ENCODE peak calls at places on chromosomes 7 and 10, in eight cellular contexts. One of them, this sample, is unnamed.

GRCh38 chr10:100858258-100858657 is 54.5 kb upstream of the SLF2 start:
- DNase-seq in mucosa of descending colon: no peak
- DNase-seq in colonic mucosa: no peak
- DNase-seq in mesendoderm: no peak
- DNase-seq in A549: no peak
- DNase-seq in GM23248: no peak
- DNase-seq in CD8-positive, alpha-beta T cell: no peak
- DNase-seq in IMR-90: no peak
- DNase-seq in this sample: no peak

GRCh38 chr7:157576415-157576814 is 239.6 kb downstream of the DNAJB6 start:
- DNase-seq in A549: no peak
- DNase-seq in colonic mucosa: peak; percentile 57
- DNase-seq in GM23248: no peak
- DNase-seq in IMR-90: no peak
- DNase-seq in mucosa of descending colon: peak; percentile 77
- DNase-seq in mesendoderm: no peak
- DNase-seq in CD8-positive, alpha-beta T cell: peak; percentile 45
- DNase-seq in this sample: no peak

GRCh38 chr7:2623698-2624014 is 8.1 kb upstream of the TTYH3 start:
- DNase-seq in colonic mucosa: no peak
- DNase-seq in mesendoderm: no peak
- DNase-seq in GM23248: no peak
- DNase-seq in A549: no peak
- DNase-seq in mucosa of descending colon: peak; percentile 39
- DNase-seq in CD8-positive, alpha-beta T cell: no peak
- DNase-seq in IMR-90: no peak
- DNase-seq in this sample: no peak

GRCh38 chr10:569961-570630 is 119.4 kb downstream of the DIP2C start:
- DNase-seq in GM23248: no peak
- DNase-seq in IMR-90: no peak
- DNase-seq in CD8-positive, alpha-beta T cell: no peak
- DNase-seq in colonic mucosa: no peak
- DNase-seq in mucosa of descending colon: no peak
- DNase-seq in mesendoderm: no peak
- DNase-seq in A549: no peak
- DNase-seq in this sample: no peak

GRCh38 chr10:52066383-52066782 is 247.7 kb upstream of the DKK1 start:
- DNase-seq in mucosa of descending colon: no peak
- DNase-seq in colonic mucosa: no peak
- DNase-seq in GM23248: no peak
- DNase-seq in mesendoderm: peak; percentile 44
- DNase-seq in CD8-positive, alpha-beta T cell: no peak
- DNase-seq in A549: peak; percentile 11
- DNase-seq in IMR-90: no peak
- DNase-seq in this sample: no peak

GRCh38 chr7:81140206-81140605 is 221.4 kb upstream of the SEMA3C start:
- DNase-seq in GM23248: no peak
- DNase-seq in mesendoderm: no peak
- DNase-seq in mucosa of descending colon: no peak
- DNase-seq in colonic mucosa: no peak
- DNase-seq in CD8-positive, alpha-beta T cell: no peak
- DNase-seq in A549: no peak
- DNase-seq in IMR-90: no peak
- DNase-seq in this sample: no peak

GRCh38 chr7:101870361-101871062 is 53.1 kb downstream of the CUX1 start:
- DNase-seq in GM23248: no peak
- DNase-seq in IMR-90: peak; percentile 59
- DNase-seq in A549: peak; percentile 78
- DNase-seq in mesendoderm: peak; percentile 86
- DNase-seq in mucosa of descending colon: peak; percentile 56
- DNase-seq in CD8-positive, alpha-beta T cell: no peak
- DNase-seq in colonic mucosa: peak; percentile 62
- DNase-seq in this sample: no peak

GRCh38 chr7:2107386-2108085 is 125.2 kb downstream of the MAD1L1 start:
- DNase-seq in A549: no peak
- DNase-seq in mucosa of descending colon: no peak
- DNase-seq in IMR-90: no peak
- DNase-seq in colonic mucosa: no peak
- DNase-seq in GM23248: no peak
- DNase-seq in CD8-positive, alpha-beta T cell: no peak
- DNase-seq in mesendoderm: no peak
- DNase-seq in this sample: no peak

GRCh38 chr7:51182767-51183166 is 133.8 kb downstream of the COBL start:
- DNase-seq in A549: no peak
- DNase-seq in mucosa of descending colon: no peak
- DNase-seq in CD8-positive, alpha-beta T cell: no peak
- DNase-seq in colonic mucosa: no peak
- DNase-seq in IMR-90: no peak
- DNase-seq in mesendoderm: no peak
- DNase-seq in GM23248: no peak
- DNase-seq in this sample: no peak

GRCh38 chr7:128672927-128673517 is 930 bp downstream of the GARIN1A start:
- DNase-seq in IMR-90: peak; percentile 24
- DNase-seq in mesendoderm: peak; percentile 67
- DNase-seq in mucosa of descending colon: no peak
- DNase-seq in CD8-positive, alpha-beta T cell: no peak
- DNase-seq in colonic mucosa: no peak
- DNase-seq in A549: peak; percentile 43
- DNase-seq in GM23248: peak; percentile 39
- DNase-seq in this sample: no peak

GRCh38 chr10:78684954-78685353 is 383.8 kb upstream of the ZMIZ1 start:
- DNase-seq in mesendoderm: no peak
- DNase-seq in CD8-positive, alpha-beta T cell: no peak
- DNase-seq in IMR-90: no peak
- DNase-seq in colonic mucosa: no peak
- DNase-seq in GM23248: no peak
- DNase-seq in mucosa of descending colon: no peak
- DNase-seq in A549: no peak
- DNase-seq in this sample: no peak

GRCh38 chr10:29838529-29838928 is 203.8 kb upstream of the SVIL start:
- DNase-seq in colonic mucosa: no peak
- DNase-seq in CD8-positive, alpha-beta T cell: no peak
- DNase-seq in GM23248: no peak
- DNase-seq in IMR-90: no peak
- DNase-seq in mesendoderm: no peak
- DNase-seq in A549: no peak
- DNase-seq in mucosa of descending colon: no peak
- DNase-seq in this sample: no peak

GRCh38 chr10:79444243-79445119 is 943 bp downstream of the ZCCHC24 start:
- DNase-seq in GM23248: peak; percentile 89
- DNase-seq in colonic mucosa: peak; percentile 55
- DNase-seq in mesendoderm: peak; percentile 68
- DNase-seq in mucosa of descending colon: peak; percentile 74
- DNase-seq in IMR-90: peak; percentile 68
- DNase-seq in CD8-positive, alpha-beta T cell: peak; percentile 25
- DNase-seq in A549: peak; percentile 21
- DNase-seq in this sample: no peak

GRCh38 chr10:68231106-68231901 is 609 bp downstream of the ATOH7 start:
- DNase-seq in A549: peak; percentile 84
- DNase-seq in IMR-90: peak; percentile 76
- DNase-seq in GM23248: peak; percentile 87
- DNase-seq in CD8-positive, alpha-beta T cell: peak; percentile 1
- DNase-seq in mesendoderm: peak; percentile 85
- DNase-seq in colonic mucosa: peak; percentile 58
- DNase-seq in mucosa of descending colon: peak; percentile 80
- DNase-seq in this sample: peak; percentile 92

GRCh38 chr7:99331002-99331401 is 5.3 kb downstream of the ARPC1A start:
- DNase-seq in CD8-positive, alpha-beta T cell: no peak
- DNase-seq in GM23248: peak; percentile 46
- DNase-seq in A549: no peak
- DNase-seq in mesendoderm: no peak
- DNase-seq in IMR-90: no peak
- DNase-seq in colonic mucosa: no peak
- DNase-seq in mucosa of descending colon: no peak
- DNase-seq in this sample: no peak

GRCh38 chr10:15605740-15606369 is 113.9 kb downstream of the ITGA8 start:
- DNase-seq in mesendoderm: no peak
- DNase-seq in mucosa of descending colon: no peak
- DNase-seq in CD8-positive, alpha-beta T cell: no peak
- DNase-seq in A549: no peak
- DNase-seq in IMR-90: no peak
- DNase-seq in GM23248: peak; percentile 59
- DNase-seq in colonic mucosa: no peak
- DNase-seq in this sample: no peak

GRCh38 chr10:5609952-5610616 is 56.3 kb downstream of the ASB13 start:
- DNase-seq in colonic mucosa: peak; percentile 89
- DNase-seq in A549: peak; percentile 81
- DNase-seq in CD8-positive, alpha-beta T cell: no peak
- DNase-seq in IMR-90: no peak
- DNase-seq in mesendoderm: no peak
- DNase-seq in GM23248: peak; percentile 51
- DNase-seq in mucosa of descending colon: peak; percentile 89
- DNase-seq in this sample: no peak

GRCh38 chr10:120969219-120969645 is 118.1 kb downstream of the WDR11 start:
- DNase-seq in A549: no peak
- DNase-seq in CD8-positive, alpha-beta T cell: no peak
- DNase-seq in IMR-90: no peak
- DNase-seq in mucosa of descending colon: no peak
- DNase-seq in GM23248: no peak
- DNase-seq in mesendoderm: no peak
- DNase-seq in colonic mucosa: no peak
- DNase-seq in this sample: no peak

GRCh38 chr10:120971671-120972070 is 120.5 kb downstream of the WDR11 start:
- DNase-seq in CD8-positive, alpha-beta T cell: no peak
- DNase-seq in IMR-90: no peak
- DNase-seq in colonic mucosa: no peak
- DNase-seq in GM23248: no peak
- DNase-seq in A549: no peak
- DNase-seq in mesendoderm: no peak
- DNase-seq in mucosa of descending colon: no peak
- DNase-seq in this sample: no peak

GRCh38 chr10:120975072-120975910 is 124.1 kb downstream of the WDR11 start:
- DNase-seq in colonic mucosa: no peak
- DNase-seq in IMR-90: no peak
- DNase-seq in CD8-positive, alpha-beta T cell: no peak
- DNase-seq in GM23248: no peak
- DNase-seq in mucosa of descending colon: no peak
- DNase-seq in mesendoderm: no peak
- DNase-seq in A549: no peak
- DNase-seq in this sample: no peak

GRCh38 chr10:120970595-120971529 is 119.7 kb downstream of the WDR11 start:
- DNase-seq in CD8-positive, alpha-beta T cell: no peak
- DNase-seq in A549: no peak
- DNase-seq in mesendoderm: no peak
- DNase-seq in colonic mucosa: no peak
- DNase-seq in mucosa of descending colon: no peak
- DNase-seq in IMR-90: no peak
- DNase-seq in GM23248: no peak
- DNase-seq in this sample: no peak

GRCh38 chr10:120972259-120972658 is 121.1 kb downstream of the WDR11 start:
- DNase-seq in mesendoderm: no peak
- DNase-seq in GM23248: no peak
- DNase-seq in CD8-positive, alpha-beta T cell: no peak
- DNase-seq in mucosa of descending colon: no peak
- DNase-seq in IMR-90: no peak
- DNase-seq in A549: no peak
- DNase-seq in colonic mucosa: no peak
- DNase-seq in this sample: no peak
- H3K4me1 ChIP-seq in mesendoderm: no peaks in the 10 kb centered on the region
- H3K4me1 ChIP-seq in GM23248: no peaks in the 10 kb centered on the region
- H3K4me1 ChIP-seq in CD8-positive, alpha-beta T cell: no peaks in the 10 kb centered on the region
- H3K4me1 ChIP-seq in mucosa of descending colon: no peaks in the 10 kb centered on the region
- H3K4me1 ChIP-seq in IMR-90: no peaks in the 10 kb centered on the region
- H3K4me1 ChIP-seq in A549: no peaks in the 10 kb centered on the region
- H3K4me1 ChIP-seq in colonic mucosa: no peaks in the 10 kb centered on the region
- H3K4me1 ChIP-seq in this sample: no peaks in the 10 kb centered on the region

GRCh38 chr7:11247545-11247944 is 273.9 kb downstream of the PHF14 start:
- DNase-seq in mucosa of descending colon: no peak
- DNase-seq in colonic mucosa: no peak
- DNase-seq in CD8-positive, alpha-beta T cell: no peak
- DNase-seq in IMR-90: no peak
- DNase-seq in A549: no peak
- DNase-seq in GM23248: no peak
- DNase-seq in mesendoderm: no peak
- DNase-seq in this sample: no peak
- H3K4me1 ChIP-seq in mucosa of descending colon: no peaks in the 10 kb centered on the region
- H3K4me1 ChIP-seq in colonic mucosa: no peaks in the 10 kb centered on the region
- H3K4me1 ChIP-seq in CD8-positive, alpha-beta T cell: no peaks in the 10 kb centered on the region
- H3K4me1 ChIP-seq in IMR-90: no peaks in the 10 kb centered on the region
- H3K4me1 ChIP-seq in A549: no peaks in the 10 kb centered on the region
- H3K4me1 ChIP-seq in GM23248: no peaks in the 10 kb centered on the region
- H3K4me1 ChIP-seq in mesendoderm: no peaks in the 10 kb centered on the region
- H3K4me1 ChIP-seq in this sample: no peaks in the 10 kb centered on the region

DNA sequence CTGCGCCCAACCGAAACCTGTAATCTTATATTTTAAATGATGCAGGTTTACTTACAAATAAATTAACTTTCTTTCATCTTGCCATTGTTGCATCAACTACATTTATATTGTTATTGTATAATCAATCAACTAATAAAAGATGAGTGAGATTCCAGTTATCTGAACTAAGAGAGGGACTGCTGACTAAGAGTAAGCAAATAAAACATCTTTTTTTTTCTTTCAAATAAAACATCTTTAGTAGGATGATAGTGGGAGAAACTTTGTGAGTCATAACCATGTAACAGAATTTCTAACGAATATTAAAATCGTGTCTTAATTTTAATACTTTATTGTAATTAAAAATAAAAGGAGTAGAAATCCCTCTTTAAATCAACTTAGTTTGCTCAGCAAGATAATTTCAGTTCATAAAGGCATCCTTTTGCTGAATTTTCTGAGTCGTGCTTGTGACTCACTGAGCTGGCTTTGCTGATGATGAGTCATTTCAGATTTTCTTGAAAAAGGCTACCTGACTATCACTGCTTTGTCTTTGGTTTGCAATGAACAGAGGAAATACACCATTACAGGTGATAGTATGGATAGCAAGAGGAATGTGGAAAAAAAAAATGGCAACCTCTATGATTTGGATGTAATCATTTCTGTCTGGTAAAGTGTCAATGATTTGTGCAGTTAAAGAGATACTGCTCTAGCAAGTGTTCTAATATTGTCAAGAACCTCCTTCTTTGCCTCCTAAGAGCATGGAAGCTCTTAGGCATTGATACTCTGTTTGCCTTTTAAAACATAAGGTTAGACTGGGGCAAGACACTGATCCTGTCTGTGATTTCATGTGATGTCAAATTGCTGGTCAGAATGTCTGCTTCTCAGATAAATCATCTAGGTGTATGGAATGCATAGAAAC is 119.5 kb downstream of the GPR158 start:
- DNase-seq in GM23248: peak; percentile 56
- DNase-seq in IMR-90: peak; percentile 8
- DNase-seq in colonic mucosa: no peak
- DNase-seq in mucosa of descending colon: no peak
- DNase-seq in A549: peak; percentile 53
- DNase-seq in mesendoderm: peak; percentile 34
- DNase-seq in CD8-positive, alpha-beta T cell: no peak
- DNase-seq in this sample: no peak
- H3K4me1 ChIP-seq in GM23248: no peaks in the 10 kb centered on the region
- H3K4me1 ChIP-seq in IMR-90: no peaks in the 10 kb centered on the region
- H3K4me1 ChIP-seq in colonic mucosa: no peaks in the 10 kb centered on the region
- H3K4me1 ChIP-seq in mucosa of descending colon: no peaks in the 10 kb centered on the region
- H3K4me1 ChIP-seq in A549: peaks cover 19% of the 10 kb centered on the region
- H3K4me1 ChIP-seq in mesendoderm: no peaks in the 10 kb centered on the region
- H3K4me1 ChIP-seq in CD8-positive, alpha-beta T cell: no peaks in the 10 kb centered on the region
- H3K4me1 ChIP-seq in this sample: no peaks in the 10 kb centered on the region

DNA sequence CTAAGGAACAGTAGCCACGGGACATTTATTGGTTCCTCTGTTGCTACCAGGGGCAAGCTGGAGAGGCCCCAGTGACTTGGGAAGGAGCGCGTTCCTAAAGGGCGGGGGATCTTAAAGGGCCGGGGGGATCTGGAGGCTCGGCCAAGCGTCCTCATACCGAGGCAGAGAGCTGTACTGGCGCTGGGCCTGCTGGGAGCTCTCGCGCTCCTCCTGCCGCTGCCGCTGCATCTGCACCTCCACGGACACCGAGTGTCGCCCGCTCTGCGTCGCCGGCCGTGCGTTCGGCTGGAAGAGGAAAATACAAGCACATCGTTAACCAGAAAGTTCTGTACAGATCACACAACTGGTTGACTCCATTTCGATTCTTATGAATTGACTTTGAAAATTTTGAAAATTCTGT is 695.6 kb downstream of the PARD3 start:
- DNase-seq in CD8-positive, alpha-beta T cell: no peak
- DNase-seq in colonic mucosa: no peak
- DNase-seq in A549: no peak
- DNase-seq in mucosa of descending colon: no peak
- DNase-seq in GM23248: no peak
- DNase-seq in IMR-90: no peak
- DNase-seq in mesendoderm: no peak
- DNase-seq in this sample: peak; percentile 45
- H3K4me1 ChIP-seq in CD8-positive, alpha-beta T cell: peaks cover 11% of the 10 kb centered on the region
- H3K4me1 ChIP-seq in colonic mucosa: no peaks in the 10 kb centered on the region
- H3K4me1 ChIP-seq in A549: peaks cover 5% of the 10 kb centered on the region
- H3K4me1 ChIP-seq in mucosa of descending colon: no peaks in the 10 kb centered on the region
- H3K4me1 ChIP-seq in GM23248: peaks cover 6% of the 10 kb centered on the region
- H3K4me1 ChIP-seq in IMR-90: no peaks in the 10 kb centered on the region
- H3K4me1 ChIP-seq in mesendoderm: no peaks in the 10 kb centered on the region
- H3K4me1 ChIP-seq in this sample: peaks cover 26% of the 10 kb centered on the region